ENCODE peak calls at places on chromosome 11, in seven cellular contexts. One of them, this sample, is unnamed.

GRCh38 chr11:13152736-13153541 is 124.7 kb upstream of the BMAL1 start:
- DNase-seq in body of pancreas: no peak
- DNase-seq in colonic mucosa: no peak
- DNase-seq in CD4-positive, alpha-beta T cell: no peak
- DNase-seq in endothelial cell: no peak
- DNase-seq in lower leg skin: no peak
- DNase-seq in heart left ventricle: no peak
- DNase-seq in this sample: no peak

GRCh38 chr11:57515332-57516060 is at the start of gene SLC43A1:
- DNase-seq in colonic mucosa: peak
- DNase-seq in endothelial cell: peak
- DNase-seq in body of pancreas: peak
- DNase-seq in heart left ventricle: peak
- DNase-seq in CD4-positive, alpha-beta T cell: no peak
- DNase-seq in lower leg skin: no peak
- DNase-seq in this sample: peak

GRCh38 chr11:134634897-134635831 is 223.1 kb upstream of the B3GAT1 start:
- DNase-seq in body of pancreas: no peak
- DNase-seq in heart left ventricle: no peak
- DNase-seq in lower leg skin: no peak
- DNase-seq in colonic mucosa: no peak
- DNase-seq in CD4-positive, alpha-beta T cell: no peak
- DNase-seq in endothelial cell: no peak
- DNase-seq in this sample: no peak

GRCh38 chr11:72786305-72787261 is 7.3 kb downstream of the STARD10 start:
- DNase-seq in heart left ventricle: peak
- DNase-seq in lower leg skin: no peak
- DNase-seq in body of pancreas: peak
- DNase-seq in colonic mucosa: peak
- DNase-seq in CD4-positive, alpha-beta T cell: no peak
- DNase-seq in endothelial cell: no peak
- DNase-seq in this sample: no peak

GRCh38 chr11:94151903-94152677 is 23.4 kb downstream of the PANX1 start:
- DNase-seq in colonic mucosa: no peak
- DNase-seq in CD4-positive, alpha-beta T cell: no peak
- DNase-seq in endothelial cell: no peak
- DNase-seq in body of pancreas: no peak
- DNase-seq in heart left ventricle: peak
- DNase-seq in lower leg skin: peak
- DNase-seq in this sample: no peak

GRCh38 chr11:32386770-32387377 is 48.5 kb downstream of the WT1 start:
- DNase-seq in heart left ventricle: no peak
- DNase-seq in lower leg skin: no peak
- DNase-seq in body of pancreas: no peak
- DNase-seq in endothelial cell: no peak
- DNase-seq in colonic mucosa: no peak
- DNase-seq in CD4-positive, alpha-beta T cell: no peak
- DNase-seq in this sample: no peak

GRCh38 chr11:22670803-22671202 is 4.4 kb downstream of the GAS2 start:
- DNase-seq in body of pancreas: no peak
- DNase-seq in colonic mucosa: no peak
- DNase-seq in endothelial cell: no peak
- DNase-seq in CD4-positive, alpha-beta T cell: no peak
- DNase-seq in lower leg skin: no peak
- DNase-seq in heart left ventricle: no peak
- DNase-seq in this sample: no peak

GRCh38 chr11:126345759-126346585 is 9.5 kb upstream of the ST3GAL4 start:
- DNase-seq in body of pancreas: peak
- DNase-seq in heart left ventricle: peak
- DNase-seq in CD4-positive, alpha-beta T cell: no peak
- DNase-seq in colonic mucosa: peak
- DNase-seq in lower leg skin: peak
- DNase-seq in endothelial cell: no peak
- DNase-seq in this sample: no peak

GRCh38 chr11:107301886-107302285 is 155.7 kb downstream of the CWF19L2 start:
- DNase-seq in CD4-positive, alpha-beta T cell: no peak
- DNase-seq in body of pancreas: no peak
- DNase-seq in lower leg skin: no peak
- DNase-seq in endothelial cell: no peak
- DNase-seq in colonic mucosa: no peak
- DNase-seq in heart left ventricle: no peak
- DNase-seq in this sample: no peak

GRCh38 chr11:20477418-20478090 is 90.0 kb downstream of the PRMT3 start:
- DNase-seq in CD4-positive, alpha-beta T cell: no peak
- DNase-seq in endothelial cell: no peak
- DNase-seq in body of pancreas: no peak
- DNase-seq in colonic mucosa: no peak
- DNase-seq in heart left ventricle: no peak
- DNase-seq in lower leg skin: no peak
- DNase-seq in this sample: no peak

GRCh38 chr11:97880209-97880608 is 1140.5 kb upstream of the CNTN5 start:
- DNase-seq in body of pancreas: no peak
- DNase-seq in lower leg skin: no peak
- DNase-seq in CD4-positive, alpha-beta T cell: no peak
- DNase-seq in heart left ventricle: no peak
- DNase-seq in colonic mucosa: no peak
- DNase-seq in endothelial cell: no peak
- DNase-seq in this sample: no peak

DNA sequence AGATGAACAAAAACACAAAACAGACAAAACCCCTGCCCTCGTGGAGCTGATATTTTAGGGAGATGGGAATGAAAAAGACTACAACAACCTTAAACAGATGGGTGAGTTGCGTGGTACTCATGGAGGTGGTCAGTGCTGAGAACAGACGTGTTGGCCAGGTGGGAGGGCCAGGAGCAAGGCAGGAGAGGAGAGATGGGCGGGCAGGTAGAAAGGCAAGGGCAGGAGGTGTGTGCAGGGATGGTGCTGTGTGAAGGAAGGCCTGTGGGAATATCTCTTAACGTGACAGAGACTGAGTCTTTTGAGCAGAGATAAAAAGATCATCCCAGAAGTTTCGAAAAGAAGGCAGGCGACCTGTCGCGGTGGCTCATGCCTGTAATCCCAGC is 7.0 kb downstream of the GAL start:
- DNase-seq in CD4-positive, alpha-beta T cell: no peak
- DNase-seq in body of pancreas: no peak
- DNase-seq in endothelial cell: no peak
- DNase-seq in heart left ventricle: no peak
- DNase-seq in lower leg skin: no peak
- DNase-seq in colonic mucosa: no peak
- DNase-seq in this sample: no peak
- TF ChIP-seq CTCF in CD4-positive, alpha-beta T cell: no peak
- TF ChIP-seq CTCF in body of pancreas: no peak
- TF ChIP-seq CTCF in endothelial cell: no peak
- TF ChIP-seq CTCF in heart left ventricle: no peak
- TF ChIP-seq CTCF in lower leg skin: no peak
- TF ChIP-seq CTCF in colonic mucosa: no peak
- TF ChIP-seq CTCF in this sample: no peak

DNA sequence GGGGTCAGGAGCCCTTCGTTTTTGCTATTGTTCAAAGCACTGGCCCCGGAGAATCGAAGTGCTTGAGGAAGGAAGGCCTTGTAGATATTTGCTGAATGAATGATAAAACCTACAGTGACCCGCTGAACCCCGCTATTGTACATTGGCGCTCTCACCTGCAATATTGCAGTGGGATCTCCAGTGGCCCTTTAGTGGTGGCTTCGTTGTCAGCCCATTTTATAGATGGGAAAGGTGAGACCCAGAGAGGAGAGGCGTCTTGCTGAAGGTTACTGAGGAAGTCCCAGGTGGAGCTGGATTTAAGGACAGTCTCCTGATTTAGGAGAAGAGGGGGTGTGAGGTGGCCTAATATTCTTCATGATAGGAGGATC is 1.2 kb downstream of the CDC42EP2 start:
- DNase-seq in colonic mucosa: no peak
- DNase-seq in CD4-positive, alpha-beta T cell: no peak
- DNase-seq in body of pancreas: no peak
- DNase-seq in lower leg skin: no peak
- DNase-seq in heart left ventricle: no peak
- DNase-seq in endothelial cell: no peak
- DNase-seq in this sample: no peak
- TF ChIP-seq CTCF in colonic mucosa: no peak
- TF ChIP-seq CTCF in CD4-positive, alpha-beta T cell: peak
- TF ChIP-seq CTCF in body of pancreas: peak
- TF ChIP-seq CTCF in lower leg skin: no peak
- TF ChIP-seq CTCF in heart left ventricle: no peak
- TF ChIP-seq CTCF in endothelial cell: peak
- TF ChIP-seq CTCF in this sample: peak

GRCh38 chr11:1549355-1550330 is 22.4 kb downstream of the DUSP8 start:
- DNase-seq in CD4-positive, alpha-beta T cell: no peak
- DNase-seq in colonic mucosa: no peak
- DNase-seq in lower leg skin: no peak
- DNase-seq in body of pancreas: no peak
- DNase-seq in endothelial cell: no peak
- DNase-seq in heart left ventricle: peak
- DNase-seq in this sample: no peak
- TF ChIP-seq CTCF in CD4-positive, alpha-beta T cell: no peak
- TF ChIP-seq CTCF in colonic mucosa: no peak
- TF ChIP-seq CTCF in lower leg skin: no peak
- TF ChIP-seq CTCF in body of pancreas: no peak
- TF ChIP-seq CTCF in endothelial cell: no peak
- TF ChIP-seq CTCF in heart left ventricle: no peak
- TF ChIP-seq CTCF in this sample: no peak

GRCh38 chr11:79062814-79063762 is 377.7 kb downstream of the TENM4 start:
- DNase-seq in heart left ventricle: no peak
- DNase-seq in endothelial cell: peak
- DNase-seq in CD4-positive, alpha-beta T cell: no peak
- DNase-seq in body of pancreas: peak
- DNase-seq in lower leg skin: no peak
- DNase-seq in colonic mucosa: no peak
- DNase-seq in this sample: no peak
- TF ChIP-seq CTCF in heart left ventricle: peak
- TF ChIP-seq CTCF in endothelial cell: peak
- TF ChIP-seq CTCF in CD4-positive, alpha-beta T cell: no peak
- TF ChIP-seq CTCF in body of pancreas: peak
- TF ChIP-seq CTCF in lower leg skin: no peak
- TF ChIP-seq CTCF in colonic mucosa: no peak
- TF ChIP-seq CTCF in this sample: no peak

DNA sequence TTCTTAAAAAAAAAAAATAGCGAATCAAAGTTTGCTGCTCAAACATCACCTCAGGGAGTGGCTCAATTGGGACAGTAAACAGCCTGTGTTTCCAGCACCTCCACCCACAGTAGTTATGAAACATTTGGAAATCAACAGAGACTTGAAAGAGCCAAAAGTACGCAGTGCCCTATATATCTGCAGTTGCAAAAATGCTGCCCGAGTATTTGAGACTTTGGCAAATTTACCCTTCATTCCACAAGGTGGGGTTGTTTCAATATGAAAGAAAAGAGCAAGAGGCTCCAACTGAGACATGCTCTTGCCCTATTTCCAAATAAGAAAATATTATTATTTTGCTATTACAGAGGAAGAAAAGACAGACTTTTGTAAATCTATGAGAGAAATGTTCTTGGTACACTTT is 851.1 kb upstream of the RAG2 start:
- DNase-seq in heart left ventricle: no peak
- DNase-seq in body of pancreas: no peak
- DNase-seq in lower leg skin: peak
- DNase-seq in CD4-positive, alpha-beta T cell: no peak
- DNase-seq in endothelial cell: no peak
- DNase-seq in colonic mucosa: no peak
- DNase-seq in this sample: no peak
- TF ChIP-seq CTCF in heart left ventricle: no peak
- TF ChIP-seq CTCF in body of pancreas: no peak
- TF ChIP-seq CTCF in lower leg skin: no peak
- TF ChIP-seq CTCF in CD4-positive, alpha-beta T cell: no peak
- TF ChIP-seq CTCF in endothelial cell: peak
- TF ChIP-seq CTCF in colonic mucosa: no peak
- TF ChIP-seq CTCF in this sample: no peak

GRCh38 chr11:8768625-8769333 is 86.2 kb downstream of the RPL27A start:
- DNase-seq in heart left ventricle: no peak
- DNase-seq in endothelial cell: no peak
- DNase-seq in body of pancreas: peak
- DNase-seq in lower leg skin: no peak
- DNase-seq in colonic mucosa: no peak
- DNase-seq in CD4-positive, alpha-beta T cell: no peak
- DNase-seq in this sample: no peak
- TF ChIP-seq CTCF in heart left ventricle: peak
- TF ChIP-seq CTCF in endothelial cell: no peak
- TF ChIP-seq CTCF in body of pancreas: no peak
- TF ChIP-seq CTCF in lower leg skin: no peak
- TF ChIP-seq CTCF in colonic mucosa: no peak
- TF ChIP-seq CTCF in CD4-positive, alpha-beta T cell: no peak
- TF ChIP-seq CTCF in this sample: no peak

GRCh38 chr11:28903716-28904115 is 795.5 kb downstream of the METTL15 start:
- DNase-seq in CD4-positive, alpha-beta T cell: no peak
- DNase-seq in lower leg skin: no peak
- DNase-seq in heart left ventricle: no peak
- DNase-seq in body of pancreas: no peak
- DNase-seq in endothelial cell: no peak
- DNase-seq in colonic mucosa: no peak
- DNase-seq in this sample: no peak
- TF ChIP-seq CTCF in CD4-positive, alpha-beta T cell: no peak
- TF ChIP-seq CTCF in lower leg skin: no peak
- TF ChIP-seq CTCF in heart left ventricle: no peak
- TF ChIP-seq CTCF in body of pancreas: no peak
- TF ChIP-seq CTCF in endothelial cell: no peak
- TF ChIP-seq CTCF in colonic mucosa: no peak
- TF ChIP-seq CTCF in this sample: no peak

GRCh38 chr11:71329165-71329510 is 76.8 kb upstream of the SHANK2 start:
- DNase-seq in colonic mucosa: no peak
- DNase-seq in endothelial cell: no peak
- DNase-seq in lower leg skin: no peak
- DNase-seq in heart left ventricle: no peak
- DNase-seq in CD4-positive, alpha-beta T cell: no peak
- DNase-seq in body of pancreas: no peak
- DNase-seq in this sample: no peak
- TF ChIP-seq CTCF in colonic mucosa: no peak
- TF ChIP-seq CTCF in endothelial cell: no peak
- TF ChIP-seq CTCF in lower leg skin: no peak
- TF ChIP-seq CTCF in heart left ventricle: no peak
- TF ChIP-seq CTCF in CD4-positive, alpha-beta T cell: no peak
- TF ChIP-seq CTCF in body of pancreas: no peak
- TF ChIP-seq CTCF in this sample: no peak

GRCh38 chr11:70570693-70571395 is 172.5 kb downstream of the CTTN start:
- DNase-seq in colonic mucosa: no peak
- DNase-seq in endothelial cell: no peak
- DNase-seq in body of pancreas: no peak
- DNase-seq in heart left ventricle: peak
- DNase-seq in CD4-positive, alpha-beta T cell: no peak
- DNase-seq in lower leg skin: no peak
- DNase-seq in this sample: no peak
- TF ChIP-seq CTCF in colonic mucosa: no peak
- TF ChIP-seq CTCF in endothelial cell: no peak
- TF ChIP-seq CTCF in body of pancreas: no peak
- TF ChIP-seq CTCF in heart left ventricle: no peak
- TF ChIP-seq CTCF in CD4-positive, alpha-beta T cell: no peak
- TF ChIP-seq CTCF in lower leg skin: no peak
- TF ChIP-seq CTCF in this sample: no peak